ENCODE peak calls at places on chromosomes 2 and 18, in four cellular contexts. F is stomach, B is A673, J is right cardiac atrium. W is an unnamed sample.

GRCh38 chr2:120598416-120598815 is 137.3 kb upstream of the GLI2 start:
- DNase-seq in B (no peak), J (peak; percentile 47), F (no peak), W (no peak)

GRCh38 chr18:40810371-40810770 is 1144.7 kb upstream of the PIK3C3 start:
- DNase-seq in B (no peak), J (no peak), F (no peak), W (no peak)

GRCh38 chr2:143686585-143687164 is 557.5 kb downstream of the ARHGAP15 start:
- DNase-seq in F (no peak), B (peak; percentile 78), J (no peak), W (no peak)

GRCh38 chr2:118496467-118496866 is 351.0 kb downstream of the EN1 start:
- DNase-seq in F (no peak), J (no peak), B (no peak), W (no peak)

GRCh38 chr2:5587726-5588125 is 104.5 kb upstream of the SOX11 start:
- DNase-seq in F (no peak), J (no peak), B (no peak), W (no peak)

GRCh38 chr2:177056540-177056939 is 156.1 kb upstream of the HNRNPA3 start:
- DNase-seq in F (no peak), B (peak; percentile 23), J (no peak), W (no peak)

GRCh38 chr2:78734221-78734620 is 291.3 kb upstream of the REG3G start:
- DNase-seq in B (no peak), J (no peak), F (no peak), W (no peak)

GRCh38 chr18:68429809-68430208 is 285.1 kb downstream of the TMX3 start:
- DNase-seq in F (no peak), B (no peak), J (no peak), W (no peak)

GRCh38 chr2:174820361-174820760 is 56.1 kb upstream of the CHRNA1 start:
- DNase-seq in B (no peak), F (no peak), J (no peak), W (no peak)

GRCh38 chr2:85819811-85820510 is 66.2 kb downstream of the ATOH8 start:
- DNase-seq in F (no peak), B (no peak), J (no peak), W (no peak)
- H3K27me3 ChIP-seq in F (no peaks in the 10 kb centered on the region), B (no peaks in the 10 kb centered on the region), J (no peaks in the 10 kb centered on the region), W (no peaks in the 10 kb centered on the region)

DNA sequence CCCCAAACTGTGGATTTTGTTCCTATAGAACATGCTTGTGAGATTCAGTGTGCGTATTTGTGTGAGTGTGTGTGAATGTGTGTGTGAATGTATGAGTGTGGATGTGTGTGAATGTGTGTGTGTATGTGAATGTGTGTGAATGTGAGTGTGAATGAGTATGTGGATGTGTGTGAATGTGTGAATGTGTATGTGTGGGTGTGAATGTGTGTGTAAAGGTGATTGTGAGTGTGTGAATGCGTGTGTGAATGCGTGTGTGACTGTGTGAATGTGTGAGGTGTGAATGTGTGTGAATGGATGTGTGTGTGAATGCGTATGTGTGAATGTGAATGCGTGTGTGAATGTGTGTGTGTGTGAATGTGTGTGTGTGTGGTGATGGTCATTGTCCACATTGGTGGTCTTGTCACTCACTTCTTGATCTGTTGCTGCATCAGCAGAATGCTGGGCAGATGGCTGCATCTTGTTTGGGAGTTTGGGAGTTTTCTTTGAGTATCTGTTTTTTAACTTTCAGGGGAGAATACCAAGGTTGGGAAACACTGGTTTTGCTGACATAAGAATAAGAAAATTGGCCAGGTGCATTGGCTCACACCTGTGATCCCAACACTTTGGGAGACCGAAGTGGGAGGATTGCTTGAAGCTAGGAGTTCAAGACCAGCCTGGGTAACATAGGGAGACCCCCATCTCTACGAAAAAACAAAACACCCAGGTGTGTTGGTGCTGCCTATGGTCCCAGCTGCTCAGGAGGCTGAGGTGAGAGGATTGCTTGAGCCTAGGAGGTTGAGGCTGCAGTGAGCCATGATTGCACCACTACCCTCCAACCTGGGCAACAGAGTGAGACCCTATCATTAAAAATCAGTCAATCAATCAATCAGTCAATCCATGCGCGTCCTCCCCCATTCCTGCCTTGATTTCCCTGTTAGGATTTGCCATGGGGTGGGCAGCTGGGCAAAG is 18.2 kb downstream of the AGAP1 start:
- DNase-seq in B (no peak), F (no peak), J (no peak), W (no peak)
- H3K4me3 ChIP-seq in B (no peak overlapping the region), F (no peak overlapping the region), J (no peak overlapping the region), W (no peak overlapping the region)

DNA sequence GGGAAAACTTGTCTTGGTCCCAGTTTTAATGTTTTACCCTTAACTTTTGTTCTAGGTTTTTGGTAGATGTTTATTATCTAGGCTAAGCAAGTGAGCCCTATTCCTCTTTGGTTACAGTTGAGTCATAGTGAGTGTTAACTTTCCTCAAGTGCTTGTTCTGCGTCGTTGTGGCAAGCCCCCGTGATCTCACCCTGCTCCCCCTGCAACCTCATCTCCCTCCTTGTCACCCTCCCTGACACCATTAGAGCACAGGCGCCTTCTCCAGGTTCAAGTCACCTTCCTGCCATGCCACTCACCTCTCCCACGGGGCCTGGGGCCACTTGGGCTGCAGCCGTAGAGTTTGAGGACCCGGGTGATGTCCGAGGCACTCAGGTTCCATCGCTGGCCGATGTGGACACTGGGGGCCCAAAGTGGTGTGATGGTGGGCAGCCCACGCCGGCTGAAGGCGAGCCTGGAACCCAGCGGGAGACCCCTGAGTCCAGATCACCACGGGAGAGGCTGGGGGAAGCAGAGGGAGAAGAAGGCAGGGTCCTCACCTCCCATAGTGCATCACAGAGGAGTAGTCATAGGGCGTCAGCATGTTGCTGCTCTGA is 8.7 kb downstream of the ASTL start:
- DNase-seq in B (no peak), F (no peak), J (peak; percentile 34), W (no peak)
- H3K27me3 ChIP-seq in B (peaks cover 3% of the 10 kb centered on the region), F (no peaks in the 10 kb centered on the region), J (no peaks in the 10 kb centered on the region), W (no peaks in the 10 kb centered on the region)

DNA sequence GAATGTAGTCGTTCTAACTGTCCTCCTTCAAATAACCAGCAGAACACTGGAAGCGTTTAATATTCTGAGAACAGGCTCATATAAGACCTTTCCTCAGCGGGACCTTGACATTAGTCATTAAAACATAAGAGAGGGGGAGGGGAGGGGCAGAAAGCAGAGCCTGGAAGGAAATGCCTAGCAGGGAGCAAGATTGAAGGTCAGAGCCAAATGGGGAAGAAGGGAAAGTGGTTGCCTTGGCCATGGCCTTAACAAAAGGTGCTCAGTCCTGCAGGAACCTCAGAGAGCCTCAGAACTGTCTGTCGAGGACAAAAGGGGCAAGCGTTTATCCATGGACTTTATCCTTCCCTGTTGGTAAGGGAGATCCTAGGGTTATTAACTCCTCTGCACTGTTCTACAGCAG is 851 bp upstream of the PLA2R1 start:
- DNase-seq in B (no peak), F (no peak), J (no peak), W (no peak)
- H3K4me3 ChIP-seq in B (no peak overlapping the region), F (no peak overlapping the region), J (no peak overlapping the region), W (no peak overlapping the region)

DNA sequence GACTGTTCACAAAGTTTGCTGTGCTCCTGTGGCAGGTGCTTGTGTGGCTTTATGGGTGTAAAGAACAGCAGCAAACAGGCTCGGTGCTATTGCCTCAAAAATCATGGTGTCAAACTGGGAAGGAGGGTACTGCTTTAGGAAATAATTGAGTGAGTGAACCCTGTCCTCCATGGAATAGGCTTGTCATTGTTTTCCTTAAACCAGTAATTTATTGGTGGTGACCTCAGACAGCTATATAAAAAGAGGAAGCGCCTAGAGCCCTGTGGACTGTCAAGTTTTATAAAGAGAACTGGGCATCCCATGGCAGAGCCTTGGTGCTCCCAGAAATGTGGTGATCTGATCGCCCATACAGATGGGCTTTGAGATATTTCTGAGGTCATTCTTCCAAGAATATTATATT is 4.7 kb upstream of the CXCR4 start:
- DNase-seq in B (no peak), J (no peak), F (no peak), W (no peak)
- H3K27me3 ChIP-seq in B (peaks cover 91% of the 10 kb centered on the region), J (peaks cover 2% of the 10 kb centered on the region), F (peaks cover 46% of the 10 kb centered on the region), W (no peaks in the 10 kb centered on the region)

DNA sequence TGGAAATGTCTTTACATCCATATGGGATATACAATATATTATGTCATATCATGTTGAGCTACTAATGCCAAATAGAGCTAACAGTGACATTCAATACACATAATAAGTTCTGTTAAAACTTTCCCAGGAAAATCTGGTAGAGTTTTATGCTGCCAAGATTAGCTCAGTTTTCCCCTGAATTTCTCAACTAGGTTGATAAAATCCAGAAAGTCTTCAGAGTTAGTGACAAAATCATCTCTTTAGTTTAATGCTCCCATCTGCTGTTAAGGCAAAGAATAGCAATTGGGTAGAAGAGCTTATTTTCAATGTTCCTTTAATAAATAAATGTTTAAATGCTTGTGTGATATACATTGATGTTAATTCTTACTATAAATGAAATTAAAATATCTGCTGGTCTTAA is 10.0 kb downstream of the COL3A1 start:
- DNase-seq in B (no peak), J (no peak), F (no peak), W (no peak)
- H3K4me3 ChIP-seq in B (no peak overlapping the region), J (no peak overlapping the region), F (no peak overlapping the region), W (no peak overlapping the region)

DNA sequence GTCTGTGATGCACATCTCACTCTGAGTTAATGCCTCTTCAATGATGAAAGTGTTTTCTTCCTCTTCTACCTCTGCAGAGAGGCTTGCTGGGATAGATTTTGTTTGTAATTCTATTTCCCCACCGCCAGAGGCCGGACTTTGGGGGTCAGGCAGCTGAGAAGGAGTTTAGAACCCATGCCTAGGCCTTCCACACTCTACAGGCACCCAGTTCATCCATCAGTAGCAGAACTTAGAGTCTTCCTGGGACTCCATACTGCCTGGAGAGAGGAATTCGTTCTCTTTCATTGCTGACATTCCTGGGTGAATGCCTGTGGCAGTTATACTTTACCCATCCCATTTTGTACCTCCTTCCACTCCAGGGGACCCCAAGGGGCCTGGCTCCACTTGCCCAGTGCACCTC is 9.1 kb downstream of the TPRKB start:
- DNase-seq in J (no peak), B (no peak), F (no peak), W (no peak)
- H3K27me3 ChIP-seq in J (no peaks in the 10 kb centered on the region), B (no peaks in the 10 kb centered on the region), F (no peaks in the 10 kb centered on the region), W (no peaks in the 10 kb centered on the region)

GRCh38 chr18:59902180-59902992 is 2.6 kb downstream of the PMAIP1 start:
- DNase-seq in B (no peak), J (no peak), F (no peak), W (no peak)
- H3K4me3 ChIP-seq in B (peak overlapping the region; percentile 95), J (no peak overlapping the region), F (no peak overlapping the region), W (no peak overlapping the region)

GRCh38 chr18:49023938-49024341 is 73.2 kb upstream of the SMAD7 start:
- DNase-seq in B (no peak), J (no peak), F (peak; percentile 23), W (peak; percentile 10)

GRCh38 chr18:49024408-49024807 is 73.6 kb upstream of the SMAD7 start:
- DNase-seq in B (no peak), J (no peak), F (no peak), W (peak; percentile 12)

GRCh38 chr18:49022311-49023280 is 71.8 kb upstream of the SMAD7 start:
- DNase-seq in B (no peak), F (peak; percentile 19), J (no peak), W (no peak)

GRCh38 chr18:49024808-49025361 is 74.1 kb upstream of the SMAD7 start:
- DNase-seq in F (no peak), B (no peak), J (no peak), W (peak; percentile 15)

GRCh38 chr18:49023281-49023937 is 72.6 kb upstream of the SMAD7 start:
- DNase-seq in F (peak; percentile 20), B (no peak), J (no peak), W (peak; percentile 69)
- H3K27me3 ChIP-seq in F (no peaks in the 10 kb centered on the region), B (no peaks in the 10 kb centered on the region), J (no peaks in the 10 kb centered on the region), W (no peaks in the 10 kb centered on the region)

W was measured in Peyer's patch.